ENCODE peak calls at places on chromosome 1, in four cellular contexts. One of them, this sample, is unnamed.

GRCh38 chr1:162855461-162856150 is 5.4 kb downstream of the CCDC190 start:
- DNase-seq in activated CD8-positive, alpha-beta memory T cell treated with anti-CD3 and anti-CD28 coated beads, Interleukin-2, amount 50 U/mL, for 4 hours: no peak
- DNase-seq in mucosa of gallbladder: no peak
- DNase-seq in mucosa of descending colon: no peak
- DNase-seq in this sample: no peak

GRCh38 chr1:233183226-233184020 is 112.1 kb downstream of the PCNX2 start:
- DNase-seq in activated CD8-positive, alpha-beta memory T cell treated with anti-CD3 and anti-CD28 coated beads, Interleukin-2, amount 50 U/mL, for 4 hours: no peak
- DNase-seq in mucosa of gallbladder: no peak
- DNase-seq in mucosa of descending colon: no peak
- DNase-seq in this sample: no peak

GRCh38 chr1:9038881-9039760 is 12.9 kb upstream of the SLC2A7 start:
- DNase-seq in activated CD8-positive, alpha-beta memory T cell treated with anti-CD3 and anti-CD28 coated beads, Interleukin-2, amount 50 U/mL, for 4 hours: no peak
- DNase-seq in mucosa of gallbladder: no peak
- DNase-seq in mucosa of descending colon: no peak
- DNase-seq in this sample: no peak

GRCh38 chr1:202144510-202145324 is at the start of gene ARL8A:
- DNase-seq in activated CD8-positive, alpha-beta memory T cell treated with anti-CD3 and anti-CD28 coated beads, Interleukin-2, amount 50 U/mL, for 4 hours: peak
- DNase-seq in mucosa of gallbladder: peak
- DNase-seq in mucosa of descending colon: peak
- DNase-seq in this sample: peak

GRCh38 chr1:15311886-15312285 is 64.9 kb downstream of the FHAD1 start:
- DNase-seq in activated CD8-positive, alpha-beta memory T cell treated with anti-CD3 and anti-CD28 coated beads, Interleukin-2, amount 50 U/mL, for 4 hours: no peak
- DNase-seq in mucosa of gallbladder: no peak
- DNase-seq in mucosa of descending colon: no peak
- DNase-seq in this sample: no peak

GRCh38 chr1:63630666-63631065 is 37.5 kb downstream of the PGM1 start:
- DNase-seq in activated CD8-positive, alpha-beta memory T cell treated with anti-CD3 and anti-CD28 coated beads, Interleukin-2, amount 50 U/mL, for 4 hours: no peak
- DNase-seq in mucosa of gallbladder: no peak
- DNase-seq in mucosa of descending colon: no peak
- DNase-seq in this sample: no peak

GRCh38 chr1:23246274-23246673 is 29.0 kb upstream of the HTR1D start:
- DNase-seq in activated CD8-positive, alpha-beta memory T cell treated with anti-CD3 and anti-CD28 coated beads, Interleukin-2, amount 50 U/mL, for 4 hours: no peak
- DNase-seq in mucosa of gallbladder: no peak
- DNase-seq in mucosa of descending colon: no peak
- DNase-seq in this sample: no peak

GRCh38 chr1:39919545-39919944 is 17.8 kb upstream of the MYCL start:
- DNase-seq in activated CD8-positive, alpha-beta memory T cell treated with anti-CD3 and anti-CD28 coated beads, Interleukin-2, amount 50 U/mL, for 4 hours: peak
- DNase-seq in mucosa of gallbladder: peak
- DNase-seq in mucosa of descending colon: peak
- DNase-seq in this sample: peak

GRCh38 chr1:167526659-167527383 is 8.5 kb upstream of the CD247 start:
- DNase-seq in activated CD8-positive, alpha-beta memory T cell treated with anti-CD3 and anti-CD28 coated beads, Interleukin-2, amount 50 U/mL, for 4 hours: no peak
- DNase-seq in mucosa of gallbladder: no peak
- DNase-seq in mucosa of descending colon: no peak
- DNase-seq in this sample: no peak

GRCh38 chr1:91650764-91651163 is 150.1 kb downstream of the CDC7 start:
- DNase-seq in activated CD8-positive, alpha-beta memory T cell treated with anti-CD3 and anti-CD28 coated beads, Interleukin-2, amount 50 U/mL, for 4 hours: no peak
- DNase-seq in mucosa of gallbladder: peak
- DNase-seq in mucosa of descending colon: no peak
- DNase-seq in this sample: no peak

GRCh38 chr1:2556277-2557145 is at the start of gene TNFRSF14:
- DNase-seq in activated CD8-positive, alpha-beta memory T cell treated with anti-CD3 and anti-CD28 coated beads, Interleukin-2, amount 50 U/mL, for 4 hours: peak
- DNase-seq in mucosa of gallbladder: peak
- DNase-seq in mucosa of descending colon: peak
- DNase-seq in this sample: peak

GRCh38 chr1:220113136-220113695 is 19.3 kb downstream of the IARS2 start:
- DNase-seq in activated CD8-positive, alpha-beta memory T cell treated with anti-CD3 and anti-CD28 coated beads, Interleukin-2, amount 50 U/mL, for 4 hours: no peak
- DNase-seq in mucosa of gallbladder: no peak
- DNase-seq in mucosa of descending colon: no peak
- DNase-seq in this sample: no peak

GRCh38 chr1:10325521-10325920 is 73.3 kb upstream of the PGD start:
- DNase-seq in activated CD8-positive, alpha-beta memory T cell treated with anti-CD3 and anti-CD28 coated beads, Interleukin-2, amount 50 U/mL, for 4 hours: no peak
- DNase-seq in mucosa of gallbladder: no peak
- DNase-seq in mucosa of descending colon: no peak
- DNase-seq in this sample: no peak

GRCh38 chr1:53681647-53682368 is 57.2 kb downstream of the GLIS1 start:
- DNase-seq in activated CD8-positive, alpha-beta memory T cell treated with anti-CD3 and anti-CD28 coated beads, Interleukin-2, amount 50 U/mL, for 4 hours: peak
- DNase-seq in mucosa of gallbladder: peak
- DNase-seq in mucosa of descending colon: peak
- DNase-seq in this sample: peak

GRCh38 chr1:91783423-91784162 is 102.4 kb downstream of the TGFBR3 start:
- DNase-seq in activated CD8-positive, alpha-beta memory T cell treated with anti-CD3 and anti-CD28 coated beads, Interleukin-2, amount 50 U/mL, for 4 hours: no peak
- DNase-seq in mucosa of gallbladder: no peak
- DNase-seq in mucosa of descending colon: no peak
- DNase-seq in this sample: no peak

GRCh38 chr1:147740391-147740790 is 20.0 kb downstream of the GJA5 start:
- DNase-seq in activated CD8-positive, alpha-beta memory T cell treated with anti-CD3 and anti-CD28 coated beads, Interleukin-2, amount 50 U/mL, for 4 hours: no peak
- DNase-seq in mucosa of gallbladder: no peak
- DNase-seq in mucosa of descending colon: no peak
- DNase-seq in this sample: no peak

GRCh38 chr1:180501865-180502360 is 464 bp downstream of the ACBD6 start:
- DNase-seq in activated CD8-positive, alpha-beta memory T cell treated with anti-CD3 and anti-CD28 coated beads, Interleukin-2, amount 50 U/mL, for 4 hours: no peak
- DNase-seq in mucosa of gallbladder: no peak
- DNase-seq in mucosa of descending colon: no peak
- DNase-seq in this sample: peak

GRCh38 chr1:16612332-16613172 is 812 bp downstream of the NBPF1 start:
- DNase-seq in activated CD8-positive, alpha-beta memory T cell treated with anti-CD3 and anti-CD28 coated beads, Interleukin-2, amount 50 U/mL, for 4 hours: peak
- DNase-seq in mucosa of gallbladder: peak
- DNase-seq in mucosa of descending colon: peak
- DNase-seq in this sample: no peak

GRCh38 chr1:202037706-202038296 is 27.4 kb downstream of the ELF3 start:
- DNase-seq in activated CD8-positive, alpha-beta memory T cell treated with anti-CD3 and anti-CD28 coated beads, Interleukin-2, amount 50 U/mL, for 4 hours: no peak
- DNase-seq in mucosa of gallbladder: no peak
- DNase-seq in mucosa of descending colon: no peak
- DNase-seq in this sample: no peak

GRCh38 chr1:62084304-62084905 is 110.2 kb upstream of the L1TD1 start:
- DNase-seq in activated CD8-positive, alpha-beta memory T cell treated with anti-CD3 and anti-CD28 coated beads, Interleukin-2, amount 50 U/mL, for 4 hours: no peak
- DNase-seq in mucosa of gallbladder: no peak
- DNase-seq in mucosa of descending colon: no peak
- DNase-seq in this sample: no peak

GRCh38 chr1:156549831-156550230 is 22.5 kb downstream of the IQGAP3 start:
- DNase-seq in activated CD8-positive, alpha-beta memory T cell treated with anti-CD3 and anti-CD28 coated beads, Interleukin-2, amount 50 U/mL, for 4 hours: no peak
- DNase-seq in mucosa of gallbladder: no peak
- DNase-seq in mucosa of descending colon: no peak
- DNase-seq in this sample: no peak

GRCh38 chr1:36351222-36351977 is 28.0 kb upstream of the EVA1B start:
- DNase-seq in activated CD8-positive, alpha-beta memory T cell treated with anti-CD3 and anti-CD28 coated beads, Interleukin-2, amount 50 U/mL, for 4 hours: no peak
- DNase-seq in mucosa of gallbladder: no peak
- DNase-seq in mucosa of descending colon: no peak
- DNase-seq in this sample: no peak

GRCh38 chr1:6181347-6181770 is 1.2 kb upstream of the CHD5 start:
- DNase-seq in activated CD8-positive, alpha-beta memory T cell treated with anti-CD3 and anti-CD28 coated beads, Interleukin-2, amount 50 U/mL, for 4 hours: no peak
- DNase-seq in mucosa of gallbladder: no peak
- DNase-seq in mucosa of descending colon: no peak
- DNase-seq in this sample: no peak

GRCh38 chr1:2255420-2256369 is 27.6 kb downstream of the SKI start:
- DNase-seq in activated CD8-positive, alpha-beta memory T cell treated with anti-CD3 and anti-CD28 coated beads, Interleukin-2, amount 50 U/mL, for 4 hours: peak
- DNase-seq in mucosa of gallbladder: peak
- DNase-seq in mucosa of descending colon: no peak
- DNase-seq in this sample: peak

GRCh38 chr1:30810416-30811105 is 53.0 kb upstream of the LAPTM5 start:
- DNase-seq in activated CD8-positive, alpha-beta memory T cell treated with anti-CD3 and anti-CD28 coated beads, Interleukin-2, amount 50 U/mL, for 4 hours: no peak
- DNase-seq in mucosa of gallbladder: no peak
- DNase-seq in mucosa of descending colon: no peak
- DNase-seq in this sample: no peak

GRCh38 chr1:241253491-241253890 is 103.5 kb downstream of the RGS7 start:
- DNase-seq in activated CD8-positive, alpha-beta memory T cell treated with anti-CD3 and anti-CD28 coated beads, Interleukin-2, amount 50 U/mL, for 4 hours: no peak
- DNase-seq in mucosa of gallbladder: no peak
- DNase-seq in mucosa of descending colon: no peak
- DNase-seq in this sample: no peak

GRCh38 chr1:222624214-222624613 is 6.3 kb downstream of the MIA3 start:
- DNase-seq in activated CD8-positive, alpha-beta memory T cell treated with anti-CD3 and anti-CD28 coated beads, Interleukin-2, amount 50 U/mL, for 4 hours: no peak
- DNase-seq in mucosa of gallbladder: no peak
- DNase-seq in mucosa of descending colon: no peak
- DNase-seq in this sample: no peak

GRCh38 chr1:204836856-204837255 is 33.8 kb upstream of the NFASC start:
- DNase-seq in activated CD8-positive, alpha-beta memory T cell treated with anti-CD3 and anti-CD28 coated beads, Interleukin-2, amount 50 U/mL, for 4 hours: no peak
- DNase-seq in mucosa of gallbladder: no peak
- DNase-seq in mucosa of descending colon: no peak
- DNase-seq in this sample: no peak

This sample was measured in T-helper 9 cell.